ENCODE peak calls at places on chromosome 19, in five cellular contexts. I is ovary, O is Peyer's patch, Z is PC-9, N is Caco-2. T is an unnamed sample. For H3K36me3 and H3K4me1, the result is how much of the 10 kb centered on the place peaks cover.

GRCh38 chr19:27752530-27753184 is 1460.3 kb downstream of the UQCRFS1 start:
- DNase-seq in O (peak), Z (no peak), I (no peak), N (peak), T (no peak)

GRCh38 chr19:16571283-16571682 is 932 bp downstream of the SLC35E1 start:
- DNase-seq in Z (no peak), I (no peak), N (no peak), O (no peak), T (no peak)

GRCh38 chr19:44636439-44637389 is 7.0 kb upstream of the PVR start:
- DNase-seq in N (no peak), I (no peak), O (no peak), Z (peak), T (no peak)

GRCh38 chr19:13011653-13012389 is 16.5 kb downstream of the NFIX start:
- DNase-seq in I (no peak), Z (no peak), N (no peak), O (no peak), T (peak)

GRCh38 chr19:6730153-6730804 is 7.1 kb downstream of the GPR108 start:
- DNase-seq in N (no peak), I (peak), O (peak), Z (no peak), T (peak)

GRCh38 chr19:42017040-42017439 is 23.0 kb upstream of the ATP1A3 start:
- DNase-seq in I (no peak), O (no peak), N (no peak), Z (peak), T (no peak)

GRCh38 chr19:406121-406711 is 2.7 kb downstream of the C2CD4C start:
- DNase-seq in O (no peak), I (no peak), Z (no peak), N (no peak), T (no peak)

GRCh38 chr19:42246143-42246868 is 3.9 kb upstream of the GSK3A start:
- DNase-seq in N (no peak), O (peak), I (peak), Z (no peak), T (peak)

GRCh38 chr19:4456566-4456842 is 1.1 kb downstream of the UBXN6 start:
- DNase-seq in Z (no peak), O (no peak), N (no peak), I (no peak), T (peak)

GRCh38 chr19:55455576-55456235 is 5.7 kb downstream of the ISOC2 start:
- DNase-seq in I (no peak), O (no peak), N (no peak), Z (no peak), T (no peak)

GRCh38 chr19:3479819-3480215 is 508 bp downstream of the SMIM24 start:
- DNase-seq in N (no peak), O (peak), Z (no peak), I (no peak), T (no peak)

GRCh38 chr19:44753932-44754742 is 5.6 kb downstream of the BCL3 start:
- DNase-seq in O (peak), Z (peak), N (no peak), I (peak), T (peak)

GRCh38 chr19:1445932-1446712 is 3.8 kb upstream of the APC2 start:
- DNase-seq in N (peak), I (no peak), O (no peak), Z (no peak), T (no peak)

DNA sequence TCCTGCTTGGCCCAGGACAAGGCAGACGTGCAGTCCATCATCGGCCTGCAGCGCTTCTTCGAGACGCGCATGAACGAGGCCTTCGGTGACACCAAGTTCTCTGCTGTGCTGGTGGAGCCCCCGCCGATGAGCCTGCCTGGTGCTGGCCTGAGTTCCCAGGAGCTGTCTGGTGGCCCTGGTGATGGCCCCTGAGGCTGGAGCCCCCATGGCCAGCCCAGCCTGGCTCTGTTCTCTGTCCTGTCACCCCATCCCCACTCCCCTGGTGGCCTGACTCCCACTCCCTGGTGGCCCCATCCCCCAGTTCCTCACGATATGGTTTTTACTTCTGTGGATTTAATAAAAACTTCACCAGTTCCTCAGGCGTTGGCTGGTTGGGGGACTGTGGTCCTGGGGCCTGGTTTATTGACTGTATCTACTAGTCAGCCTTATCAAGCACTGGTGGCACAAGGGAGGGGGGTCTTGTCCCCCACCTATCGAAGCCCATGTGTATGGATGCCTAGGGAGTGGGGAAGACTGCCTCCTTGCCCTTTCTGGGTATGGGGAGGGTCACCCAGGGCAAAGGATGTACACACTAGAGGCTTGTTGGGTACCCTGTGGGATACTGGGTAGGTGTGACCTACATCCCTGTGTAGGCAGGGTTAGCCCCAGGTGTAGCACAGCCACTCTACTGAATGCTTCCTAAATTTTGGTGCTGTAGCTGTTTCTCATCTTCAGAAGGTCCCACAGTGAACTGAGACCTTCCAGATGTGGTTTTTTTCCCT is 4.4 kb downstream of the CHMP2A start:
- DNase-seq in O (no peak), Z (no peak), N (no peak), I (no peak), T (no peak)
- H3K36me3 ChIP-seq in O (under half), Z (under half), N (under half), I (under half), T (under half)

DNA sequence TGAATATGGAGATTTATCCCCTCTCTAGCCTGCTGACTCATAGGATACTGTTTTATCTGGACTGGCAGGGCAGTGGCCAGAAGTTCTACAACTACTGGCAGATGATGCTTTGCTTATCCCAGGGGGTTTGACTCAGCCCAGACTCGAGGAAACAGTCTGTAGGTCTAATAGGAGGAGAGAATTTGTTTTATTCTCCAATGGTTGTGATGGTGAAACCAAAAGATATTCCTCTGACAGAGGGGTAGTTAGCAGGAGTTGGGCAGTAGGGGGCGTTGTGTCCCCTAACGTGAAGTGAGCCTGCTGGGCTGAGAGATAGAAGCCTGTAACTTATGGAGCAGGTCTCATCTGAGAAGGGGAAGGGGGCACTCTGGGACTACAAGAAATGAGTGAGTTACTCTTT is 74.9 kb downstream of the WTIP start:
- DNase-seq in I (no peak), Z (no peak), O (no peak), N (no peak), T (peak)
- TF ChIP-seq CTCF in I (no peak), Z (peak), O (no peak), N (peak), T (no peak)

DNA sequence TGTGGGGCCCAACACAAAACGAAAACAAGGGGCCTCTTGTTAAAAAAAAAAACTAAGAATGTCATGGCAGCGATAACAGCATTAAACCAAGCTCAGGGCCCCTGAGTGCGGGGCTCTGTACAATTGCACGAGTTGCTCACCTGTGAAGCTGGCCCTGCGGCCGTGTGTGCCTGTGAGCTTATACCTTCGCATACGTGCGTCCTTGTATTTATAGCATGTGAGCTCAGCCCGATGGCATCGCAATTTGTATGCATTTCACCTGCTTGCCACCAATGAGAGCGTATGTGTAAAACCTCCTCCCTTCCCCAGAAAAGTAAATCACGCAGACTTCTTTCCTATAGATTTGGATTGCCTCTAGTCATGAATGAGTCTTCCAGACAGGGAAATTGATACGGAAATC is 17.1 kb downstream of the HNRNPM start:
- DNase-seq in N (no peak), O (peak), Z (no peak), I (no peak), T (no peak)
- H3K4me1 ChIP-seq in N (half or more), O (under half), Z (under half), I (under half), T (under half)

GRCh38 chr19:5627395-5627904 is 4.6 kb downstream of the SAFB start:
- DNase-seq in Z (no peak), O (peak), N (no peak), I (no peak), T (peak)

GRCh38 chr19:5628470-5628869 is 5.6 kb downstream of the SAFB start:
- DNase-seq in O (no peak), N (no peak), I (no peak), Z (no peak), T (no peak)

GRCh38 chr19:5631511-5632240 is 8.8 kb downstream of the SAFB start:
- DNase-seq in O (peak), I (no peak), Z (no peak), N (no peak), T (no peak)

GRCh38 chr19:5632241-5632612 is 9.3 kb downstream of the SAFB start:
- DNase-seq in I (no peak), N (no peak), O (peak), Z (no peak), T (no peak)

DNA sequence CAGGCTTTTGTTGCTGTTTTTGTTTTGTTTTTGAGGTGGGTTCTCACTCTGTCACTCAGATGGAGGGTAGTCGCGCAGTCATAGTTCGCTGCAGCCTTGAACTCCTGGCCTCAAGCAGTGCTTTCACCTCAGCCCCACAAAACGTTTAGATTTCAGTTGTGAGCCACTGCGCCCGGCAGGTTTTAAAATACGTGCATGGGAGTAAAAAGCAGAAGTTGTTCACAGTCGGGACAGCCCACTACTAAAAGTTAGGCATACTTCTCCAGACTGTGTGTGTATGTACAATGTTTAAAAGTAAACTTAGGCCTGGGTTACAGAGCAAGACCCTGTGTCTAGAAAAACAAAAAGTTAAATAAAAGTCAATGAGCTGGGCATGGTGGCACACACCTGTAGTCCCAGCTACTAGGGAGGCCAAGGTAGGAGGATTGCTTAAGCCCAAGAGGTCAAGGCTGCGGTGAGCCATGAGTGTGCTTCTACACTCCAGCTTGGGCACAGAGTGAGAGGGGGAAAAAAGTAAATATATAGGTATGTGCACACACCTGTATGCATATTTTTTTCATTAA is 6.1 kb downstream of the SAFB start:
- DNase-seq in O (peak), I (no peak), N (no peak), Z (no peak), T (no peak)
- H3K36me3 ChIP-seq in O (under half), I (under half), N (under half), Z (under half), T (under half)

GRCh38 chr19:38737921-38738731 is 6.1 kb downstream of the CAPN12 start:
- DNase-seq in N (no peak), I (no peak), O (no peak), Z (no peak), T (no peak)
- TF ChIP-seq CTCF in N (no peak), I (no peak), O (no peak), Z (no peak), T (no peak)

DNA sequence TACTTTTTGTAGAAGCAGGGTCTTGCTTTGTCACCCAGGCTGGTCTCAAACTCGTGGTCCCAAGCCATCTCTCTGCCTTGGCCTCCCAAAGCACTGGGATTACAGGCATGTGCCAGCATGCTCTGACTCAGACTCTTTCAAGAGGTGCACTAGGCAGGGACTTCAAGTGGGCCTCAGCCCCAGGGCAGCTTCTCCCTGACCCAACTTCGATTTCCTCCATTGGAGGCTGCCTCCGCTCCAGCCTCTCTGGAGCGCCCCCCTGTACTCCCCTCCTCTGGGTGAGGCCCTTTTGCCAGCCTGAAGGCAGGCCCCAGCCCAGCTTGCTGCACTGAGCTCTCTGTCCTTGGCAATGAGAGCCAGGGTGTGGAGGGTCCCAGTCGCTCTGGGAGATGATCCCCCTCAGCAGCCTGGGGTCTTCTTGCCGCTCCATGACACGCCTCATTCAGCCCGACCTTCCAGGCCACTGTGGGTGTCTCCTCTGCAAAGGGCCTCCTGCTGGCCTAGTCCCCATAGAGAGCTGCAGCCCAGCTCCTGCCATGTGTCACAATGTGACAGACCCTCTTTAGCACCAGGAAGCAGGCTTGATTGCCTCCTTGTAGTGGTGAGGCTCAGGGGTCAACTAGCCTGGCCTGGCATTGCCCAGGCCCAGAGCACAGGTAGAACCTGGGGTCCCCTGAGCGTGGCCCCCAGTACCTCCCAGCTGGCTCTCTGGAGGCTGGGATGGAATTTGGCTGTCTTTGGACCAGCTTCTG is 16.4 kb downstream of the CARM1 start:
- DNase-seq in N (no peak), I (no peak), Z (no peak), O (no peak), T (no peak)
- H3K4me1 ChIP-seq in N (under half), I (under half), Z (under half), O (under half), T (under half)

DNA sequence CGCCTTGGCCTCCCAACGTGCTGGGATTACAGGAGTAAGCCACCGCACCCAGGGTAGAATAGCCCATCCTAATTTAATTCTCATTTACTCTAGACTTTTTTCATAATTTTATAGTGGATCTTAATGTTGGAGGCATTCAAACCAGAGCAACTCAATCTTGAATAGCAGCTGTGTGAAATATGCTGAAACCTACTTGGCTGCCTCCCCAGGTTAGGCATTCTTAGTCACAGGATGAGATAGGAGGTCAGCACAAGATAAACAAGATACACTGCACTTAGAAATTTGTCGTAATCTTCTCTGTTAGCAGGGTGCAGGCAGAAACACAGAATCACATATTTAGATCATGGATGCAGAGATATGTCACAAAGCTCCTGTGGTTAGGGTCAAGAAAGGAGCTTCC is 2.7 kb upstream of the ZNF43 start:
- DNase-seq in O (no peak), Z (no peak), N (no peak), I (no peak), T (no peak)
- H3K36me3 ChIP-seq in O (under half), Z (under half), N (under half), I (under half), T (under half)

DNA sequence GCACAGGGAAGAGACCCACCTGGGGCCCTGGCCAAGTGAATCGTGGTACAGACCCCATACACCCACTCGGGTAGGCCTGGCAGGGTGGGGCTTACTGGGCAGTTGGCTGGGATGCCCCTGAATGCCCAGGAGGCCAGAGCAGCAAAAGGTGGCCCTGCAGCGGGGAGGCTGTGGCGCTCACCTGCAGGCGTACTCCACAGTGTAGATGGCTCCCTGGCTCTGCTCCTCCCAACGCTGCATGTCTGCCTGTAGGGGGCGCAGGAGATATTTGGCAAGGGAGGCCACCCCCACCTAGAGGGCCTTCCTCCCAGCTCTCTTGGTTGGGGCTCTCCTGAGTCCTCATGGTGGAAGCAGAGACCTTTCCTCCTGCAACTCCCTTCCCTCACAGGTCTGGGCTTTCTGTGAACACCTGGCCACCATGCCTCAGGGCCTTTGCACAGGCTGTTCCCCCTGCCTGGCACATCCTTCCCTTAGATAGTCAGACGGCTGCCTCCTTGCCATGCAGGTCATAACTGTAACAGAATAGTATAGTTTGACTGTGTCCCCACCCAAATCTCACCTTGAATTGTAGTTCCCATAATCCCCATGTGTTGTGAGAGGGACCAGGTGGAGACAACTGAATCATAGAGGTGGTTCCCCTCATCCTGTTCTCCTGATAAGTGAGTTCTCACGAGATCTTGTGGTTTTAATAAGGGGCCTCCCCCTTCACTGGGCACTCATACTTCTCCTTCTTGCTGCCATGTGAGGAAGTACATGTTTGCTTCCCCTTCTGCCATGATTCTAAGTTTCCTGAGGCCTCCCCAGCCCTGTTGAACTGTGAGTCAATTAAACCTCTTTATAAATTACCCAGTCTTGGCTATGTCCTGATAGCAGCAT is 5.9 kb downstream of the BORCS8 start:
- DNase-seq in N (peak), I (no peak), Z (peak), O (peak), T (peak)
- TF ChIP-seq CTCF in N (peak), I (no peak), Z (peak), O (peak), T (peak)

DNA sequence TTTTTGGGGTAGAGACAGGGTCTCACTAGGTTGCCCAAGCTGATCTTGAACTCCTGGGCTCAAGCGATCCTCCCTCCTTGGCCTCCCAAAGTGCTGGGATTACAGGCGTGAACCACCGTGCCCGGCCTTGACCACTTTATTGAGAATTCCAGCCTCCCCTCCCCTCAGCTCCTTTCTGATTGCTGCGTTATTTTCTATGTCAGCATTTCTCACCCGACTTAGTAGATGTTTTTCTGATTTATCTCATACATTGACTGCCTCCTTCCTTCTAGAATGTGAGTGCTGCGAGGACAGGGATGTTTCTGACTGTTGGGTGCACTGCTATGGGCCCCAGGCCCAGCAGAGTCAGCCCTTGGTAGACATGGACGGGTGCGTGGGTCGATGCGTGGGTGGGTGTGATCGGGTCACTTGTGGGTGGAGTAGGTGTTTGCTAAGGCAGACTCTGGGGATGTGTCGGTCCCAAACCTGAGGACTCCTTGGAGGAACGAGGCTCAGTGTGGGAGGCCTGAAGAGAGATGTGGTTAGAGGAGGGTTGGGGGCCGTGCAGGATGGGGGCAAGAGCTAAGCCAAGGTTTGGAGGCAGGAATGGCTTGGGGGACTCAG is 34.2 kb upstream of the NCCRP1 start:
- DNase-seq in N (no peak), Z (no peak), I (no peak), O (no peak), T (no peak)
- H3K4me1 ChIP-seq in N (under half), Z (under half), I (under half), O (under half), T (under half)